ENCODE peak calls at places on chromosomes 12 and 14, in four cellular contexts. One of them, this sample, is unnamed.

GRCh38 chr12:54132979-54133378 is 55.8 kb downstream of the SMUG1 start:
- DNase-seq in PC-3: no peak
- DNase-seq in tibial nerve: no peak
- DNase-seq in AG10803: no peak
- DNase-seq in this sample: no peak

GRCh38 chr12:14384783-14385638 is 19.5 kb downstream of the ATF7IP start:
- DNase-seq in PC-3: peak; percentile 68
- DNase-seq in tibial nerve: peak; percentile 78
- DNase-seq in AG10803: peak; percentile 88
- DNase-seq in this sample: peak; percentile 97

GRCh38 chr14:60175255-60175902 is 10.2 kb upstream of the DHRS7 start:
- DNase-seq in tibial nerve: no peak
- DNase-seq in PC-3: peak; percentile 100
- DNase-seq in AG10803: no peak
- DNase-seq in this sample: no peak

GRCh38 chr12:12217018-12217359 is 49.9 kb downstream of the LRP6 start:
- DNase-seq in PC-3: no peak
- DNase-seq in AG10803: no peak
- DNase-seq in tibial nerve: no peak
- DNase-seq in this sample: no peak

GRCh38 chr12:131167334-131167733 is 213.6 kb downstream of the ADGRD1 start:
- DNase-seq in tibial nerve: peak; percentile 52
- DNase-seq in AG10803: no peak
- DNase-seq in PC-3: peak; percentile 15
- DNase-seq in this sample: no peak

GRCh38 chr12:50505386-50505827 is 622 bp downstream of the DIP2B start:
- DNase-seq in AG10803: peak; percentile 10
- DNase-seq in tibial nerve: peak; percentile 19
- DNase-seq in PC-3: peak; percentile 32
- DNase-seq in this sample: peak; percentile 23

GRCh38 chr12:51393676-51394545 is 2.7 kb upstream of the GALNT6 start:
- DNase-seq in tibial nerve: no peak
- DNase-seq in PC-3: peak; percentile 96
- DNase-seq in AG10803: peak; percentile 92
- DNase-seq in this sample: peak; percentile 73

GRCh38 chr12:80763874-80764273 is 47.2 kb downstream of the MYF5 start:
- DNase-seq in PC-3: peak; percentile 60
- DNase-seq in tibial nerve: peak; percentile 19
- DNase-seq in AG10803: peak; percentile 62
- DNase-seq in this sample: peak; percentile 78

GRCh38 chr12:108371801-108372344 is 32.8 kb upstream of the CMKLR1 start:
- DNase-seq in PC-3: no peak
- DNase-seq in AG10803: peak; percentile 85
- DNase-seq in tibial nerve: no peak
- DNase-seq in this sample: peak; percentile 45

GRCh38 chr14:51342226-51342625 is 102.2 kb downstream of the TMX1 start:
- DNase-seq in PC-3: peak; percentile 97
- DNase-seq in AG10803: no peak
- DNase-seq in tibial nerve: no peak
- DNase-seq in this sample: peak; percentile 49

GRCh38 chr14:101591121-101591520 is 29.8 kb downstream of the DIO3 start:
- DNase-seq in tibial nerve: no peak
- DNase-seq in PC-3: no peak
- DNase-seq in AG10803: no peak
- DNase-seq in this sample: no peak

GRCh38 chr14:41605550-41606248 is 977 bp upstream of the LRFN5 start:
- DNase-seq in PC-3: no peak
- DNase-seq in tibial nerve: no peak
- DNase-seq in AG10803: peak; percentile 5
- DNase-seq in this sample: peak; percentile 60

GRCh38 chr12:32920506-32921085 is 24.0 kb upstream of the PKP2 start:
- DNase-seq in AG10803: no peak
- DNase-seq in PC-3: peak; percentile 79
- DNase-seq in tibial nerve: no peak
- DNase-seq in this sample: peak; percentile 17

GRCh38 chr14:57533214-57533613 is 39.6 kb upstream of the CCDC198 start:
- DNase-seq in AG10803: peak; percentile 4
- DNase-seq in tibial nerve: peak; percentile 7
- DNase-seq in PC-3: peak; percentile 83
- DNase-seq in this sample: peak; percentile 16

GRCh38 chr12:42963993-42964392 is 374.4 kb upstream of the PRICKLE1 start:
- DNase-seq in PC-3: peak; percentile 23
- DNase-seq in tibial nerve: no peak
- DNase-seq in AG10803: no peak
- DNase-seq in this sample: no peak

GRCh38 chr12:103493199-103493598 is 2.6 kb downstream of the C12orf42 start:
- DNase-seq in AG10803: no peak
- DNase-seq in PC-3: no peak
- DNase-seq in tibial nerve: no peak
- DNase-seq in this sample: no peak

GRCh38 chr14:51504626-51505025 is 147.1 kb upstream of the FRMD6 start:
- DNase-seq in PC-3: no peak
- DNase-seq in AG10803: no peak
- DNase-seq in tibial nerve: no peak
- DNase-seq in this sample: no peak

GRCh38 chr12:68310370-68310769 is 21.8 kb downstream of the MDM1 start:
- DNase-seq in AG10803: peak; percentile 88
- DNase-seq in tibial nerve: no peak
- DNase-seq in PC-3: peak; percentile 76
- DNase-seq in this sample: peak; percentile 76

GRCh38 chr12:13339538-13339937 is 143.0 kb downstream of the EMP1 start:
- DNase-seq in PC-3: peak; percentile 80
- DNase-seq in AG10803: peak; percentile 15
- DNase-seq in tibial nerve: no peak
- DNase-seq in this sample: no peak

GRCh38 chr12:66405395-66405794 is 103.1 kb downstream of the HELB start:
- DNase-seq in AG10803: peak; percentile 42
- DNase-seq in tibial nerve: no peak
- DNase-seq in PC-3: peak; percentile 13
- DNase-seq in this sample: peak; percentile 53

GRCh38 chr14:85468815-85469214 is 61.1 kb upstream of the FLRT2 start:
- DNase-seq in PC-3: no peak
- DNase-seq in tibial nerve: no peak
- DNase-seq in AG10803: no peak
- DNase-seq in this sample: no peak

GRCh38 chr12:24494401-24494800 is 454.5 kb downstream of the BCAT1 start:
- DNase-seq in tibial nerve: no peak
- DNase-seq in PC-3: no peak
- DNase-seq in AG10803: no peak
- DNase-seq in this sample: peak; percentile 25

GRCh38 chr14:104158827-104159798 is 20.7 kb downstream of the KIF26A start:
- DNase-seq in AG10803: no peak
- DNase-seq in PC-3: no peak
- DNase-seq in tibial nerve: no peak
- DNase-seq in this sample: no peak

GRCh38 chr14:104159990-104160389 is 21.6 kb downstream of the KIF26A start:
- DNase-seq in tibial nerve: no peak
- DNase-seq in AG10803: no peak
- DNase-seq in PC-3: no peak
- DNase-seq in this sample: no peak

GRCh38 chr14:104155513-104155912 is 17.1 kb downstream of the KIF26A start:
- DNase-seq in tibial nerve: no peak
- DNase-seq in PC-3: peak; percentile 12
- DNase-seq in AG10803: no peak
- DNase-seq in this sample: no peak

GRCh38 chr14:104156142-104156541 is 17.8 kb downstream of the KIF26A start:
- DNase-seq in tibial nerve: no peak
- DNase-seq in PC-3: no peak
- DNase-seq in AG10803: no peak
- DNase-seq in this sample: no peak

GRCh38 chr14:104157303-104157928 is 19.0 kb downstream of the KIF26A start:
- DNase-seq in tibial nerve: no peak
- DNase-seq in AG10803: no peak
- DNase-seq in PC-3: no peak
- DNase-seq in this sample: no peak
- TF ChIP-seq CTCF in tibial nerve: no peak
- TF ChIP-seq CTCF in AG10803: no peak
- TF ChIP-seq CTCF in PC-3: peak; percentile 39
- TF ChIP-seq CTCF in this sample: no peak

DNA sequence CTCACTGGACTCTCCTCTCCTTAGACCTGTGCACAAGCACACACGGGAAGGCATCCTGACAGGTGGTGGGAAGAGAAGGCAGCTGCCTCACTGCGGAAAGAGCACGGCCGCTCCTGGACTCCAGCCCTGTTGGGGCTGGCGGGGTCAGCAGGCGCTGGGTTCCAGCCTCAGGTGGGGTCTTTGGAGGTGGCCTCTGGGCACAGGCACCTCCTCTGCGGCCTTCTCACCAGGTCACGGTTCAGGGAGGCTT is 647 bp upstream of the MTA1 start:
- DNase-seq in tibial nerve: no peak
- DNase-seq in AG10803: no peak
- DNase-seq in PC-3: no peak
- DNase-seq in this sample: no peak
- H3K4me3 ChIP-seq in tibial nerve: peak overlapping the region; percentile 76
- H3K4me3 ChIP-seq in AG10803: peak overlapping the region; percentile 79
- H3K4me3 ChIP-seq in PC-3: peak overlapping the region; percentile 79
- H3K4me3 ChIP-seq in this sample: peak overlapping the region; percentile 66

GRCh38 chr12:92600052-92600451 is 102.7 kb upstream of the PLEKHG7 start:
- DNase-seq in tibial nerve: no peak
- DNase-seq in AG10803: no peak
- DNase-seq in PC-3: no peak
- DNase-seq in this sample: no peak
- TF ChIP-seq CTCF in tibial nerve: no peak
- TF ChIP-seq CTCF in AG10803: no peak
- TF ChIP-seq CTCF in PC-3: no peak
- TF ChIP-seq CTCF in this sample: no peak

DNA sequence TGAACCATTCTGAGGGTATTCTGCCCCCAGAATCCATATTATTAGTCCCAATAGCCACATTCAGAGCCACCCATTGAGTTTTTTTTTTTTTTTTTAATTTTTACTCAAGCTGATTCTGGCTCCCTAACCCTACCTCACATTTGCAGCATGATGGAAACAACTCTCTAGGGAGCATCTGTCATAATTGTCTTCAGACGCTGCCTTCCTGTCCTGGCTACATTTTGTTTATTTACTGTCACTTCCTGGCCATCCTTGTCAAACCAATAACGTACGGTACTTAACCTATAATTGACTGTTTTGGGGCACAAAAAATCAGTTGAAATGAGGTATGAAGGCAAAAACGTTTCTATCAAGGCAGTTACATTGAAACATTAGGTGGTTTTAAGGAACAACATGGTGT is 2.1 kb downstream of the GLIPR1 start:
- DNase-seq in tibial nerve: no peak
- DNase-seq in PC-3: no peak
- DNase-seq in AG10803: no peak
- DNase-seq in this sample: no peak
- H3K4me3 ChIP-seq in tibial nerve: peak overlapping the region; percentile 48
- H3K4me3 ChIP-seq in PC-3: no peak overlapping the region
- H3K4me3 ChIP-seq in AG10803: peak overlapping the region; percentile 68
- H3K4me3 ChIP-seq in this sample: peak overlapping the region; percentile 78

DNA sequence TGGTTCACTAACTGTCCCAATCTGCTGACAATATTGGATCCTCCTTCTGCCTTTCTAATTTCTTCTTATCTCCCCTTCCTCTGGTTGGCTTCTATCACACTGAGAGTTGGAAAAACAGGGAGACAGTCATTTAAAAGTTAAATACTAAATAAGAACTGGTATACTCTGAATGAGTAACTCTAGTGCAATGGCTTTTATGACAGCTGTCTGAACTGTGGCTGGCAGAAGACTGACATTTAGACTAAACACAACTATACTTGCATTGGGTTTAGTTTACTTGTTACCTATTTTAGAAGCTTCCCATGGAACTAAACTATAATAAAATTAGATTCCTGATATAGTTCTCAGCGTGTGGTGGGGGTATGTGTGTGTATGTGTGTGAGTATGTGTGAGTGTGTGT is 7.9 kb upstream of the MAGOHB start:
- DNase-seq in PC-3: no peak
- DNase-seq in tibial nerve: no peak
- DNase-seq in AG10803: no peak
- DNase-seq in this sample: no peak
- TF ChIP-seq CTCF in PC-3: no peak
- TF ChIP-seq CTCF in tibial nerve: no peak
- TF ChIP-seq CTCF in AG10803: no peak
- TF ChIP-seq CTCF in this sample: no peak

GRCh38 chr12:110579239-110579888 is 3.8 kb downstream of the PPTC7 start:
- DNase-seq in PC-3: no peak
- DNase-seq in tibial nerve: no peak
- DNase-seq in AG10803: no peak
- DNase-seq in this sample: no peak
- H3K4me3 ChIP-seq in PC-3: peak overlapping the region; percentile 64
- H3K4me3 ChIP-seq in tibial nerve: no peak overlapping the region
- H3K4me3 ChIP-seq in AG10803: no peak overlapping the region
- H3K4me3 ChIP-seq in this sample: no peak overlapping the region

DNA sequence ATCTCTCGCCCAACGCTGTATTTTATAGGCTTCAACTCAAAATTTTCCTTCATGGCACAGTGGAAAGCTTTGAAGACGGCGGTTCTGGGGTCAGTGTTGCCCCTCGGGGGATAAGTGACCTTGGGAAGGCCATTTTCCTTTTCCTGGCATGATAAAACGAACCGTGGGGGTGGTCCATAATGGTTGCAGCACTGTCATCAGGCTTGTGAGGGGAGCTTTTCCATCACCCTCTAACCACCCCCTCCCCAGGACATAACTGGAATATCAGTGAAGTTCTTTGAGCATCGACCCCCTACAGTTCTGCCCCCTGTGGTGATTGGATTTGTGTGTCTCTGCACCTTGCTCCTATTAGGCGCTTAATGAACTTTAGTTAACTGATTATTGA is 16.0 kb downstream of the FOS start:
- DNase-seq in PC-3: no peak
- DNase-seq in tibial nerve: no peak
- DNase-seq in AG10803: no peak
- DNase-seq in this sample: no peak
- TF ChIP-seq CTCF in PC-3: peak; percentile 31
- TF ChIP-seq CTCF in tibial nerve: peak; percentile 11
- TF ChIP-seq CTCF in AG10803: peak; percentile 35
- TF ChIP-seq CTCF in this sample: no peak

This sample was measured in astrocyte of the spinal cord.